ENCODE peak calls at places on chromosomes 13 and 19, in ten cellular contexts. L is lung, Y is mesendoderm, K is MM.1S, N is kidney epithelial cell, E is thoracic aorta, Z is gastrocnemius medialis, W is heart right ventricle, U is body of pancreas, M is mammary epithelial cell. G is an unnamed sample. For H3K36me3 and H3K27me3, the result is how much of the 10 kb centered on the place peaks cover.

GRCh38 chr19:16739546-16739945 is 19.9 kb downstream of the NWD1 start:
- DNase-seq in U (no peak), Z (no peak), Y (no peak), L (no peak), K (no peak), E (no peak), N (no peak), W (no peak), M (no peak), G (peak)

GRCh38 chr13:80473695-80474094 is 132.8 kb upstream of the SPRY2 start:
- DNase-seq in Y (no peak), W (no peak), E (no peak), N (peak), K (no peak), L (no peak), Z (no peak), U (peak), M (peak), G (no peak)

GRCh38 chr19:1357695-1358094 is 26.0 kb upstream of the NDUFS7 start:
- DNase-seq in Y (peak), M (no peak), W (no peak), U (no peak), N (no peak), Z (no peak), E (no peak), K (no peak), L (no peak), G (peak)

GRCh38 chr19:21092107-21092506 is 10.1 kb downstream of the ZNF714 start:
- DNase-seq in M (no peak), L (no peak), Z (no peak), N (no peak), W (no peak), K (no peak), Y (no peak), U (no peak), E (no peak), G (no peak)

GRCh38 chr19:47510516-47511127 is 4.2 kb downstream of the NAPA start:
- DNase-seq in E (no peak), Z (no peak), L (no peak), U (no peak), M (no peak), K (no peak), Y (no peak), N (no peak), W (no peak), G (no peak)

GRCh38 chr13:51818771-51819511 is 15.0 kb upstream of the DHRS12 start:
- DNase-seq in M (peak), U (no peak), L (no peak), W (no peak), E (no peak), Z (peak), K (no peak), Y (no peak), N (no peak), G (no peak)

GRCh38 chr19:55435020-55435419 is 8.1 kb downstream of the SHISA7 start:
- DNase-seq in U (no peak), W (no peak), M (no peak), E (no peak), N (no peak), Y (no peak), K (no peak), L (no peak), Z (no peak), G (no peak)

GRCh38 chr13:32829269-32829668 is 187.0 kb upstream of the KL start:
- DNase-seq in Z (no peak), Y (no peak), M (no peak), K (no peak), W (no peak), E (no peak), N (peak), U (no peak), L (no peak), G (no peak)

GRCh38 chr19:16376241-16376640 is 51.6 kb downstream of the KLF2 start:
- DNase-seq in Z (no peak), K (no peak), N (no peak), M (no peak), U (no peak), W (no peak), L (no peak), Y (no peak), E (no peak), G (no peak)

GRCh38 chr13:75771818-75772217 is 135.7 kb downstream of the LMO7 start:
- DNase-seq in U (no peak), L (no peak), E (no peak), K (no peak), Z (no peak), W (no peak), Y (no peak), M (peak), N (peak), G (no peak)

GRCh38 chr13:41311607-41312500 is 787 bp downstream of the NAA16 start:
- DNase-seq in M (peak), N (no peak), E (peak), U (peak), Z (no peak), Y (peak), K (peak), L (peak), W (peak), G (peak)

GRCh38 chr19:8512115-8512967 is 1.6 kb downstream of the ZNF414 start:
- DNase-seq in Z (no peak), L (no peak), Y (peak), E (no peak), U (no peak), N (no peak), M (peak), W (no peak), K (no peak), G (peak)

GRCh38 chr19:56885173-56885679 is 44.7 kb upstream of the PEG3 start:
- DNase-seq in U (no peak), W (no peak), E (no peak), K (no peak), L (no peak), M (no peak), Z (no peak), N (no peak), Y (peak), G (no peak)

GRCh38 chr19:29587518-29587986 is 18.5 kb upstream of the POP4 start:
- DNase-seq in E (no peak), M (peak), Y (no peak), Z (no peak), L (no peak), U (no peak), W (no peak), N (no peak), K (no peak), G (no peak)

DNA sequence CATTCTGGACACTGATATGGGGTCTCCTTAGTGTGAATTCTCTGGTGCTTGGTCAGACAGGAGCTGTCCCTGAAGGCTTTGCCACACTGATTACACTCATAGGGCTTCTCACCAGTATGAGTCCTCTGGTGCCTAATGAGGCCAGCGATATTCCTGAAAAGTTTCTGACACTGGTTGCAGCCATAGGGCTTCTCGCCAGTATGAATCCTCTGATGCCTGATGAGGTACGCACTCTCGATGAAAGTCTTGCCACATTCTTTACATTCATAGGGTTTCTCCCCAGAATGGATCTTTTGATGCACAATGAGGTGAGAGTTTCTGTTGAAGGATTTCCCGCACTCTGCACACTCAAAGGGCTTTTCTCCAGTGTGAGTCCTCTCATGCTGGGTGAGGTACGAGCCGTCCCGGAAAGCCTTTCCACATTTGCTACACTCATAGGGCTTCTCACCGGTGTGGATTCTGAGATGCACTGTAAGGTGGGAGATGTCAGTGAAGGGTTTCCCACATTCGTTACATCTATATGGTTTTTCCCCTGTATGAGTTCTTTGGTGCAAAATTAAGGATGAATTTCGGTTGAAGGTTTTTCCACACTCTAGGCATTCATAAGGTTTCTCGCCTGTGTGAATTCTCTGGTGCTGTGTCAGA is 22.4 kb downstream of the ZNF329 start:
- DNase-seq in U (no peak), K (no peak), E (no peak), M (no peak), N (no peak), Z (no peak), Y (peak), W (no peak), L (no peak), G (no peak)
- H3K4me3 ChIP-seq in U (no peak), K (no peak), E (peak), M (no peak), N (no peak), Z (no peak), Y (peak), W (no peak), L (no peak), G (no peak)

DNA sequence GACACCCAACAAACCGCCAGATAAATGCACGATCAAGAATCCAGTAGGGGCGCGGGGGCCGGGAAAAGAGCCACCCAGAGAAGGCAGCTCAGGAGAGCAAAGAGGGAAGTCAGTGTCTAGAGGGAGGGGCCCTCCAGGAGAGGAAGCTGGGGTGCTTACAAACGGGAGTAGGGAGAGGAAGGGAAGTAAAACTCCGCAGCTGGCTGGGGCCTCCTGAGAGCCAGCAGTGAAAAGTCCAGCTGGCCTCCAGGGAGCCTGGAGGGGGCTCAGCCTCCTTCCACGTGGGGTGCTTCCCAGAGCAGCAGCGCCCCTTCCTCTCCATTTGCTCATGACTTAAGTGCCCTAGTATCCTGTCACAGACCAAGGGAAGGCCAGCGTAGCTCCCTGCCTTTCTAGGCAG is 51.8 kb downstream of the TMED1 start:
- DNase-seq in M (no peak), Z (peak), W (peak), E (no peak), N (no peak), Y (no peak), K (no peak), L (peak), U (no peak), G (no peak)
- H3K36me3 ChIP-seq in M (under half), Z (under half), W (under half), E (half or more), N (under half), Y (under half), K (under half), L (under half), U (under half), G (under half)

GRCh38 chr19:14768001-14768400 is 10.4 kb downstream of the ADGRE2 start:
- DNase-seq in Y (no peak), N (no peak), L (no peak), E (no peak), M (no peak), Z (no peak), K (no peak), W (no peak), U (no peak), G (no peak)
- H3K27me3 ChIP-seq in Y (under half), N (under half), L (under half), E (under half), M (under half), Z (under half), K (under half), W (under half), U (under half), G (under half)

GRCh38 chr13:95404141-95404882 is 103.1 kb upstream of the ABCC4 start:
- DNase-seq in U (peak), K (peak), W (peak), N (peak), L (peak), Z (peak), M (peak), Y (peak), E (peak), G (peak)
- H3K4me3 ChIP-seq in U (no peak), K (peak), W (peak), N (peak), L (no peak), Z (peak), M (peak), Y (peak), E (peak), G (peak)